ENCODE peak calls at places on chromosomes 1 and 21, in four cellular contexts. One of them, this sample, is unnamed.

GRCh38 chr1:15966081-15966955 is 9.6 kb downstream of the ZBTB17 start:
- DNase-seq in AG04450: no peak
- DNase-seq in CD8-positive, alpha-beta T cell: peak; percentile 52
- DNase-seq in SK-N-MC: no peak
- DNase-seq in this sample: no peak

GRCh38 chr1:197838836-197839235 is 63.6 kb upstream of the DENND1B start:
- DNase-seq in AG04450: peak; percentile 41
- DNase-seq in CD8-positive, alpha-beta T cell: no peak
- DNase-seq in SK-N-MC: no peak
- DNase-seq in this sample: no peak

GRCh38 chr1:56133517-56134472 is 445.6 kb downstream of the PLPP3 start:
- DNase-seq in AG04450: no peak
- DNase-seq in CD8-positive, alpha-beta T cell: no peak
- DNase-seq in SK-N-MC: no peak
- DNase-seq in this sample: no peak

GRCh38 chr1:110211503-110212164 is 1.5 kb downstream of the KCNC4 start:
- DNase-seq in AG04450: no peak
- DNase-seq in CD8-positive, alpha-beta T cell: no peak
- DNase-seq in SK-N-MC: no peak
- DNase-seq in this sample: peak; percentile 15

GRCh38 chr1:78277253-78277652 is 213.5 kb upstream of the PTGFR start:
- DNase-seq in AG04450: no peak
- DNase-seq in CD8-positive, alpha-beta T cell: no peak
- DNase-seq in SK-N-MC: no peak
- DNase-seq in this sample: no peak

GRCh38 chr1:71668059-71668458 is 587.2 kb upstream of the ZRANB2 start:
- DNase-seq in AG04450: no peak
- DNase-seq in CD8-positive, alpha-beta T cell: no peak
- DNase-seq in SK-N-MC: no peak
- DNase-seq in this sample: no peak

GRCh38 chr1:109931189-109931672 is 20.6 kb downstream of the CSF1 start:
- DNase-seq in AG04450: no peak
- DNase-seq in CD8-positive, alpha-beta T cell: no peak
- DNase-seq in SK-N-MC: no peak
- DNase-seq in this sample: no peak

GRCh38 chr1:70966018-70966638 is 81.5 kb downstream of the PTGER3 start:
- DNase-seq in AG04450: no peak
- DNase-seq in CD8-positive, alpha-beta T cell: no peak
- DNase-seq in SK-N-MC: no peak
- DNase-seq in this sample: no peak

GRCh38 chr21:36698160-36699025 is 522 bp upstream of the SIM2 start:
- DNase-seq in AG04450: no peak
- DNase-seq in CD8-positive, alpha-beta T cell: no peak
- DNase-seq in SK-N-MC: no peak
- DNase-seq in this sample: no peak

GRCh38 chr1:168567007-168567406 is 9.4 kb upstream of the XCL1 start:
- DNase-seq in AG04450: no peak
- DNase-seq in CD8-positive, alpha-beta T cell: no peak
- DNase-seq in SK-N-MC: no peak
- DNase-seq in this sample: no peak

GRCh38 chr1:24900985-24901781 is 28.9 kb downstream of the RUNX3 start:
- DNase-seq in AG04450: no peak
- DNase-seq in CD8-positive, alpha-beta T cell: peak; percentile 16
- DNase-seq in SK-N-MC: no peak
- DNase-seq in this sample: no peak

GRCh38 chr1:84688461-84689061 is 1.7 kb downstream of the SSX2IP start:
- DNase-seq in AG04450: no peak
- DNase-seq in CD8-positive, alpha-beta T cell: no peak
- DNase-seq in SK-N-MC: no peak
- DNase-seq in this sample: no peak

GRCh38 chr1:33854091-33854490 is 9.8 kb upstream of the HMGB4 start:
- DNase-seq in AG04450: no peak
- DNase-seq in CD8-positive, alpha-beta T cell: no peak
- DNase-seq in SK-N-MC: no peak
- DNase-seq in this sample: no peak

GRCh38 chr1:32753532-32754281 is 51.1 kb upstream of the SYNC start:
- DNase-seq in AG04450: no peak
- DNase-seq in CD8-positive, alpha-beta T cell: peak; percentile 73
- DNase-seq in SK-N-MC: no peak
- DNase-seq in this sample: peak; percentile 53

GRCh38 chr1:199122532-199123311 is 483.9 kb downstream of the PTPRC start:
- DNase-seq in AG04450: no peak
- DNase-seq in CD8-positive, alpha-beta T cell: no peak
- DNase-seq in SK-N-MC: no peak
- DNase-seq in this sample: no peak

GRCh38 chr1:63630666-63631065 is 37.5 kb downstream of the PGM1 start:
- DNase-seq in AG04450: no peak
- DNase-seq in CD8-positive, alpha-beta T cell: no peak
- DNase-seq in SK-N-MC: no peak
- DNase-seq in this sample: no peak

GRCh38 chr1:56658254-56658653 is 13.1 kb downstream of the PRKAA2 start:
- DNase-seq in AG04450: no peak
- DNase-seq in CD8-positive, alpha-beta T cell: no peak
- DNase-seq in SK-N-MC: no peak
- DNase-seq in this sample: no peak

DNA sequence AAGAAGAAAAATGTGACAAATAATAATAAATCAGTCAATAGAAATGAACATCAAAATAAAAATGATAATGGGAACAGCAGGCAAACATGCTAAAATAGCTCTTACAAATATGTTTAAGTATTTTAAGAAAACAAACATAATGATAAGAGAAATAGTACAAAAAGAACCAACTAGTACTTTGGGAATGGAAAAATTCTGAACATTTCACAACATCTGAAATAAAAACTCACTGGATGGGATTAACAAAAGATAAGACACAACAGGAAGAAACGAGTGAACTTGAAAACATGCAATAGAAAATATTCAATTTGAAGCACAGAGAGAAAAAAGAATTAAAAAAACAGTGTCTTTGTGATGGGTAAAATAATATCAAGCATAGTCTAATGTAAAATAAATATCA is 115.2 kb upstream of the TSPAN2 start:
- DNase-seq in AG04450: no peak
- DNase-seq in CD8-positive, alpha-beta T cell: no peak
- DNase-seq in SK-N-MC: no peak
- DNase-seq in this sample: no peak
- H3K9me3 ChIP-seq in AG04450: no peaks in the 10 kb centered on the region
- H3K9me3 ChIP-seq in CD8-positive, alpha-beta T cell: no peaks in the 10 kb centered on the region
- H3K9me3 ChIP-seq in SK-N-MC: no peaks in the 10 kb centered on the region
- H3K9me3 ChIP-seq in this sample: no peaks in the 10 kb centered on the region

DNA sequence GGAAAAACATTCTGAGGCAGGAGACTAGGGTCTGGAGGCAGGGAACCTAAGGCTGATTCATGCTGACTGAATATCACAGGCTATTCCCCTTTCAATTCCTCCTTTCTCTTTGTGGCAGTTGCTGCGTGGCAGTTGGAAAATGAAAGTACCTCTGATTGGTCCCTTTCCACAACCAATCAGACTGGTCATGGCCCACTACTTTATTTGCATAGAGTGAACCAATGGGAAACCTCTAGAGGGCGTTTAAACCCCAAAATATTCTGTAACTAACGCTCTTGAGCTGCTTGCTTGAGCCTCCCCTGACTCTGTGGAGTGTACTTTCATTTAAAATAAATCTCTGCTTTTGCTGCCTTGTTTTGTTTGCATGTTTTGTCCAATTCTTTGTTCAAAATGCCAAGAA is 27.7 kb upstream of the VN1R5 start:
- DNase-seq in AG04450: no peak
- DNase-seq in CD8-positive, alpha-beta T cell: no peak
- DNase-seq in SK-N-MC: no peak
- DNase-seq in this sample: no peak
- H3K9me3 ChIP-seq in AG04450: no peaks in the 10 kb centered on the region
- H3K9me3 ChIP-seq in CD8-positive, alpha-beta T cell: no peaks in the 10 kb centered on the region
- H3K9me3 ChIP-seq in SK-N-MC: no peaks in the 10 kb centered on the region
- H3K9me3 ChIP-seq in this sample: no peaks in the 10 kb centered on the region

GRCh38 chr1:2945821-2946231 is 75.4 kb upstream of the ACTRT2 start:
- DNase-seq in AG04450: no peak
- DNase-seq in CD8-positive, alpha-beta T cell: no peak
- DNase-seq in SK-N-MC: no peak
- DNase-seq in this sample: no peak
- H3K9me3 ChIP-seq in AG04450: peaks cover 90% of the 10 kb centered on the region
- H3K9me3 ChIP-seq in CD8-positive, alpha-beta T cell: no peaks in the 10 kb centered on the region
- H3K9me3 ChIP-seq in SK-N-MC: no peaks in the 10 kb centered on the region
- H3K9me3 ChIP-seq in this sample: no peaks in the 10 kb centered on the region

DNA sequence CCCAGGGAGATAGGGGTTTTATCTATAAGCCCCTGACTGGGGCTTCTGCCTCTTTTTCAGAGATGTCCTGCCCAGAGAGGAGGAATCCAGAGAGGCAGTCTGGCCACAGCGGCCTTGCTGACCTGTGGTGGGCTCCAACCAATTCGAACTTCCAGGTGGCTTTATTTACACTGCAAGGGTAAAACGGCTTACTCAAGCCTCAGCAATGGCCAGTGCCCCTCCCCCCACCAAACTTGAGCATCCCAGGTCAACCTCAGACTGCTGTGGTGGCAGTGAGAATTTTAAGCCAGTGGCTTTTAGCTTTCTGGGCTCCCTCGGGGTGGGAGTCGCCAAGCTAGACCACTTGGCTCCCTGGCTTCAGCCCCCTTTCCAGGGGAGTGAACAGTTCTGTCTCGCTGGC is 384.0 kb upstream of the BEND5 start:
- DNase-seq in AG04450: no peak
- DNase-seq in CD8-positive, alpha-beta T cell: no peak
- DNase-seq in SK-N-MC: no peak
- DNase-seq in this sample: no peak
- H3K9me3 ChIP-seq in AG04450: peaks cover 11% of the 10 kb centered on the region
- H3K9me3 ChIP-seq in CD8-positive, alpha-beta T cell: no peaks in the 10 kb centered on the region
- H3K9me3 ChIP-seq in SK-N-MC: no peaks in the 10 kb centered on the region
- H3K9me3 ChIP-seq in this sample: no peaks in the 10 kb centered on the region

GRCh38 chr21:44576025-44576420 is 2.5 kb downstream of the KRTAP10-4 start:
- DNase-seq in AG04450: no peak
- DNase-seq in CD8-positive, alpha-beta T cell: no peak
- DNase-seq in SK-N-MC: no peak
- DNase-seq in this sample: no peak
- H3K9me3 ChIP-seq in AG04450: peaks cover 31% of the 10 kb centered on the region
- H3K9me3 ChIP-seq in CD8-positive, alpha-beta T cell: no peaks in the 10 kb centered on the region
- H3K9me3 ChIP-seq in SK-N-MC: no peaks in the 10 kb centered on the region
- H3K9me3 ChIP-seq in this sample: no peaks in the 10 kb centered on the region

DNA sequence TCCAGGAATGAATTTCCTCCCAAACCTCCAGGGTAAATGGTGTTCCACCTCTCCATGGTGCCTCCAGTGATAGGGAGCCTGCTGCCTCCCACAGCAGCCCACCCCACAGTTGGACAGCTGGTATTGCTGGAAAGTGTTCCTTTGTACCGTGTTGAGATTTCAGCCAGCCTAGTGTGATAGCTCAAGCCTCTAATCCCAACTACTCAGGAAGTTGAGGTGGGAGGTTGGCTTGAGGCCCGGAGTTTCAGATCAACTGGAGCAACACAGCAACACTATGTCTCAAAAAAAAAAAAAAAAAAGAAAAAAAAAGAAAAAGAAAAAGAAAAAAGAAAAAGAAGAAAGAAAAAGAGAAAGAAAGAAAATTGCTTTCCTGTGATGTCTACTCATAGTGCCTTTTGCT is 96.1 kb downstream of the CHD1L start:
- DNase-seq in AG04450: no peak
- DNase-seq in CD8-positive, alpha-beta T cell: no peak
- DNase-seq in SK-N-MC: no peak
- DNase-seq in this sample: no peak
- H3K9me3 ChIP-seq in AG04450: no peaks in the 10 kb centered on the region
- H3K9me3 ChIP-seq in CD8-positive, alpha-beta T cell: no peaks in the 10 kb centered on the region
- H3K9me3 ChIP-seq in SK-N-MC: no peaks in the 10 kb centered on the region
- H3K9me3 ChIP-seq in this sample: no peaks in the 10 kb centered on the region

GRCh38 chr21:23986987-23987386 is 1620.3 kb downstream of the MRPL39 start:
- DNase-seq in AG04450: no peak
- DNase-seq in CD8-positive, alpha-beta T cell: no peak
- DNase-seq in SK-N-MC: no peak
- DNase-seq in this sample: no peak
- H3K9me3 ChIP-seq in AG04450: no peaks in the 10 kb centered on the region
- H3K9me3 ChIP-seq in CD8-positive, alpha-beta T cell: no peaks in the 10 kb centered on the region
- H3K9me3 ChIP-seq in SK-N-MC: no peaks in the 10 kb centered on the region
- H3K9me3 ChIP-seq in this sample: no peaks in the 10 kb centered on the region

GRCh38 chr1:37902983-37903382 is 43.6 kb upstream of the MTF1 start:
- DNase-seq in AG04450: no peak
- DNase-seq in CD8-positive, alpha-beta T cell: no peak
- DNase-seq in SK-N-MC: no peak
- DNase-seq in this sample: no peak

GRCh38 chr1:37901893-37902225 is 42.5 kb upstream of the MTF1 start:
- DNase-seq in AG04450: no peak
- DNase-seq in CD8-positive, alpha-beta T cell: no peak
- DNase-seq in SK-N-MC: no peak
- DNase-seq in this sample: no peak

GRCh38 chr1:37901191-37901892 is 42.0 kb upstream of the MTF1 start:
- DNase-seq in AG04450: no peak
- DNase-seq in CD8-positive, alpha-beta T cell: no peak
- DNase-seq in SK-N-MC: no peak
- DNase-seq in this sample: no peak

GRCh38 chr1:37905624-37906196 is 41.1 kb downstream of the INPP5B start:
- DNase-seq in AG04450: no peak
- DNase-seq in CD8-positive, alpha-beta T cell: no peak
- DNase-seq in SK-N-MC: no peak
- DNase-seq in this sample: no peak
- H3K9me3 ChIP-seq in AG04450: no peaks in the 10 kb centered on the region
- H3K9me3 ChIP-seq in CD8-positive, alpha-beta T cell: no peaks in the 10 kb centered on the region
- H3K9me3 ChIP-seq in SK-N-MC: no peaks in the 10 kb centered on the region
- H3K9me3 ChIP-seq in this sample: no peaks in the 10 kb centered on the region

GRCh38 chr1:155695107-155695506 is 6.2 kb downstream of the DAP3 start:
- DNase-seq in AG04450: no peak
- DNase-seq in CD8-positive, alpha-beta T cell: no peak
- DNase-seq in SK-N-MC: no peak
- DNase-seq in this sample: no peak

GRCh38 chr1:155688318-155689121 is at the start of the genes DAP3 and YY1AP1:
- DNase-seq in AG04450: peak; percentile 55
- DNase-seq in CD8-positive, alpha-beta T cell: peak; percentile 88
- DNase-seq in SK-N-MC: peak; percentile 28
- DNase-seq in this sample: peak; percentile 85

GRCh38 chr1:155694167-155694566 is 5.3 kb downstream of the DAP3 start:
- DNase-seq in AG04450: no peak
- DNase-seq in CD8-positive, alpha-beta T cell: no peak
- DNase-seq in SK-N-MC: no peak
- DNase-seq in this sample: no peak

GRCh38 chr1:155695608-155696007 is 6.7 kb downstream of the DAP3 start:
- DNase-seq in AG04450: no peak
- DNase-seq in CD8-positive, alpha-beta T cell: no peak
- DNase-seq in SK-N-MC: no peak
- DNase-seq in this sample: no peak

GRCh38 chr1:155691992-155692528 is 3.2 kb downstream of the DAP3 start:
- DNase-seq in AG04450: no peak
- DNase-seq in CD8-positive, alpha-beta T cell: no peak
- DNase-seq in SK-N-MC: no peak
- DNase-seq in this sample: no peak
- H3K9me3 ChIP-seq in AG04450: peaks cover 2% of the 10 kb centered on the region
- H3K9me3 ChIP-seq in CD8-positive, alpha-beta T cell: no peaks in the 10 kb centered on the region
- H3K9me3 ChIP-seq in SK-N-MC: peaks cover 8% of the 10 kb centered on the region
- H3K9me3 ChIP-seq in this sample: no peaks in the 10 kb centered on the region

DNA sequence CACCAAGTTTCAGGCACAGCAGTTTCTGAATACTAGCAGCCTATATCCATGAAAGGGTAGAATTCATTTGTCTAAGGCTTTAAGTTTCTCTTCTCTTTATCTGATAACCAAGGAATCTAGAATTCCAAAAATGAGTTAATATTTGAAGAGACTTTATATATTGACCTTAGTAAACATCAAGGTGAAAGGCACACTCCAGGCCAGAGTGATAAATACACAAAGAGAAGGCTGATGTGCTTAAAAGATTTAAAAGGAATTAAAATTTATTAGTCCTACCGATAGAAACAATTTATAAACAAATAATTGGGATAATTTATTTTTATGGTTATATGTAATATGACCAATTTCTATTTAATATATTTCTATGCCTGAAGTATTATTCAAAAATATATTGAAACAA is 93.4 kb upstream of the DESI2 start:
- DNase-seq in AG04450: no peak
- DNase-seq in CD8-positive, alpha-beta T cell: no peak
- DNase-seq in SK-N-MC: no peak
- DNase-seq in this sample: no peak
- H3K9me3 ChIP-seq in AG04450: no peaks in the 10 kb centered on the region
- H3K9me3 ChIP-seq in CD8-positive, alpha-beta T cell: no peaks in the 10 kb centered on the region
- H3K9me3 ChIP-seq in SK-N-MC: no peaks in the 10 kb centered on the region
- H3K9me3 ChIP-seq in this sample: no peaks in the 10 kb centered on the region